ENCODE peak calls at places on chromosomes 3 and 15, in six cellular contexts. S, Y, A, O, R and M are unnamed samples.

GRCh38 chr15:77012117-77012712 is 17.3 kb downstream of the PSTPIP1 start:
- DNase-seq in A (no peak), Y (no peak), R (no peak), O (no peak), S (no peak), M (no peak)

GRCh38 chr3:38438421-38438820 is 15.3 kb upstream of the ACVR2B start:
- DNase-seq in O (no peak), R (no peak), Y (peak), A (peak), S (no peak), M (no peak)

GRCh38 chr3:150235799-150236198 is 172.3 kb upstream of the TSC22D2 start:
- DNase-seq in S (no peak), R (no peak), O (no peak), Y (peak), A (peak), M (no peak)

GRCh38 chr3:66393486-66394260 is 107.1 kb downstream of the LRIG1 start:
- DNase-seq in S (no peak), O (no peak), A (no peak), R (peak), Y (peak), M (no peak)

GRCh38 chr3:192033246-192033645 is 572.3 kb downstream of the PYDC2 start:
- DNase-seq in R (no peak), Y (no peak), S (no peak), A (no peak), O (no peak), M (no peak)

GRCh38 chr15:47983533-47983932 is 137.3 kb upstream of the SLC24A5 start:
- DNase-seq in R (no peak), O (no peak), Y (peak), A (no peak), S (no peak), M (no peak)

GRCh38 chr3:38597502-38598060 is 51.9 kb downstream of the SCN5A start:
- DNase-seq in S (no peak), O (no peak), A (no peak), R (no peak), Y (no peak), M (peak)

GRCh38 chr3:54691230-54691900 is 236.5 kb downstream of the LRTM1 start:
- DNase-seq in A (no peak), S (no peak), O (no peak), R (no peak), Y (no peak), M (no peak)

GRCh38 chr3:28915711-28916481 is 365.0 kb upstream of the RBMS3 start:
- DNase-seq in S (peak), Y (peak), A (peak), O (no peak), R (no peak), M (peak)

GRCh38 chr15:37112963-37113362 is 12.6 kb upstream of the MEIS2 start:
- DNase-seq in S (no peak), R (no peak), A (no peak), O (no peak), Y (no peak), M (no peak)

GRCh38 chr15:68382286-68383007 is 49.5 kb downstream of the ITGA11 start:
- DNase-seq in R (no peak), O (no peak), A (no peak), Y (no peak), S (no peak), M (peak)

GRCh38 chr3:168878655-168879054 is 782.9 kb upstream of the GOLIM4 start:
- DNase-seq in A (peak), Y (peak), R (no peak), S (no peak), O (no peak), M (no peak)